ENCODE peak calls at places on chromosomes 1 and 21, in six cellular contexts. I is occipital lobe, R is activated T-cell treated with anti-CD3 and anti-CD28 coated beads for 24 hours, M is fibroblast of pulmonary artery, U is choroid plexus epithelial cell, N is mucosa of gallbladder. B is an unnamed sample.

GRCh38 chr1:211548321-211549091 is 30.5 kb downstream of the SLC30A1 start:
- DNase-seq in N (peak), U (no peak), I (no peak), M (no peak), R (peak), B (no peak)

GRCh38 chr1:5554111-5554510 is 438.1 kb downstream of the NPHP4 start:
- DNase-seq in U (no peak), R (no peak), M (no peak), N (no peak), I (no peak), B (no peak)

GRCh38 chr1:15944308-15945010 is 31.4 kb downstream of the ZBTB17 start:
- DNase-seq in R (no peak), U (no peak), I (no peak), N (no peak), M (no peak), B (no peak)

GRCh38 chr1:244077473-244078220 is 26.6 kb downstream of the ZBTB18 start:
- DNase-seq in U (no peak), R (no peak), I (peak), M (no peak), N (no peak), B (no peak)

GRCh38 chr1:12088607-12089006 is 25.5 kb downstream of the TNFRSF8 start:
- DNase-seq in U (no peak), M (no peak), I (no peak), N (no peak), R (no peak), B (no peak)

GRCh38 chr1:234170622-234171021 is 202.6 kb upstream of the COA6 start:
- DNase-seq in U (no peak), R (no peak), N (no peak), M (no peak), I (no peak), B (no peak)

GRCh38 chr1:42035830-42036604 is 117.2 kb upstream of the GUCA2B start:
- DNase-seq in N (peak), R (peak), I (peak), M (peak), U (peak), B (peak)

GRCh38 chr1:51504806-51505525 is 14.1 kb downstream of the EPS15 start:
- DNase-seq in R (no peak), I (no peak), N (no peak), U (no peak), M (no peak), B (no peak)

GRCh38 chr1:179812501-179813292 is 64.9 kb downstream of the TOR1AIP2 start:
- DNase-seq in N (no peak), I (no peak), M (peak), R (no peak), U (no peak), B (no peak)

GRCh38 chr1:173403996-173404395 is 73.1 kb upstream of the PRDX6 start:
- DNase-seq in M (no peak), U (no peak), I (no peak), R (no peak), N (no peak), B (no peak)

GRCh38 chr21:10430007-10430406 is 91.4 kb upstream of the TPTE start:
- DNase-seq in U (no peak), R (no peak), N (no peak), M (no peak), I (no peak), B (no peak)

GRCh38 chr1:39805385-39805784 is 16.7 kb upstream of the BMP8B start:
- DNase-seq in N (no peak), U (no peak), I (no peak), R (no peak), M (no peak), B (no peak)

GRCh38 chr1:19354531-19354981 is 42.4 kb downstream of the SLC66A1 start:
- DNase-seq in U (no peak), R (no peak), I (no peak), N (no peak), M (no peak), B (no peak)

GRCh38 chr1:84103197-84103992 is 40.7 kb upstream of the PRKACB start:
- DNase-seq in U (peak), R (no peak), M (peak), N (peak), I (peak), B (no peak)

GRCh38 chr1:151494741-151495281 is 16.4 kb upstream of the CGN start:
- DNase-seq in U (peak), I (peak), R (no peak), M (peak), N (no peak), B (no peak)

GRCh38 chr1:151934048-151934493 is 24.8 kb upstream of the THEM4 start:
- DNase-seq in M (peak), N (peak), U (peak), I (no peak), R (peak), B (no peak)

GRCh38 chr1:35600593-35600992 is 27.5 kb downstream of the TFAP2E start:
- DNase-seq in R (no peak), N (no peak), U (no peak), I (no peak), M (no peak), B (no peak)

GRCh38 chr1:159936284-159936904 is 9.0 kb downstream of the IGSF9 start:
- DNase-seq in U (peak), N (peak), M (peak), R (peak), I (no peak), B (no peak)

GRCh38 chr1:246274191-246274590 is 232.9 kb downstream of the SMYD3 start:
- DNase-seq in R (no peak), M (no peak), U (no peak), I (no peak), N (no peak), B (no peak)